ENCODE peak calls at places on chromosomes 2 and 18, in five cellular contexts. C is H9, M is GM23248, X is PC-3, W is keratinocyte. Z is an unnamed sample.

GRCh38 chr18:35407871-35408481 is 30.8 kb upstream of the ZNF396 start:
- DNase-seq in C (no peak), M (peak; percentile 82), X (peak; percentile 64), W (peak; percentile 11), Z (peak; percentile 93)

GRCh38 chr2:551621-552020 is 125.6 kb downstream of the TMEM18 start:
- DNase-seq in C (peak; percentile 50), M (no peak), X (no peak), W (no peak), Z (no peak)

GRCh38 chr18:13337369-13337768 is 118.8 kb downstream of the LDLRAD4 start:
- DNase-seq in C (no peak), M (no peak), X (no peak), W (no peak), Z (no peak)

GRCh38 chr2:140498360-140498759 is 1632.5 kb downstream of the LRP1B start:
- DNase-seq in C (no peak), M (no peak), X (no peak), W (no peak), Z (no peak)

GRCh38 chr2:223759569-223760430 is 77.6 kb downstream of the AP1S3 start:
- DNase-seq in C (no peak), M (peak; percentile 57), X (peak; percentile 90), W (peak; percentile 89), Z (peak; percentile 34)

GRCh38 chr18:22681912-22682311 is 251.2 kb upstream of the RBBP8 start:
- DNase-seq in C (no peak), M (no peak), X (no peak), W (no peak), Z (no peak)

GRCh38 chr2:2663401-2664036 is 332.4 kb upstream of the MYT1L start:
- DNase-seq in C (no peak), M (peak; percentile 24), X (peak; percentile 21), W (no peak), Z (no peak)

GRCh38 chr2:133571249-133571648 is 3.0 kb upstream of the NCKAP5 start:
- DNase-seq in C (peak; percentile 66), M (no peak), X (no peak), W (no peak), Z (no peak)

GRCh38 chr2:10109311-10109710 is 13.2 kb upstream of the RRM2 start:
- DNase-seq in C (no peak), M (no peak), X (no peak), W (no peak), Z (peak; percentile 58)

GRCh38 chr2:216974321-216975302 is 114.7 kb upstream of the TNP1 start:
- DNase-seq in C (no peak), M (no peak), X (no peak), W (no peak), Z (no peak)

GRCh38 chr18:78717051-78717765 is 262.4 kb upstream of the SALL3 start:
- DNase-seq in C (no peak), M (no peak), X (no peak), W (no peak), Z (no peak)

GRCh38 chr2:33497177-33497787 is 20.8 kb downstream of the RASGRP3 start:
- DNase-seq in C (no peak), M (no peak), X (no peak), W (no peak), Z (peak; percentile 27)

GRCh38 chr18:8754995-8755955 is 49.9 kb downstream of the MTCL1 start:
- DNase-seq in C (no peak), M (peak; percentile 67), X (peak; percentile 49), W (no peak), Z (peak; percentile 19)

GRCh38 chr2:769771-770170 is 92.6 kb upstream of the TMEM18 start:
- DNase-seq in C (no peak), M (no peak), X (no peak), W (no peak), Z (no peak)

GRCh38 chr18:54777118-54777791 is 51.0 kb upstream of the RAB27B start:
- DNase-seq in C (no peak), M (no peak), X (peak; percentile 36), W (no peak), Z (no peak)

GRCh38 chr18:44625367-44625766 is 55.3 kb upstream of the SETBP1 start:
- DNase-seq in C (no peak), M (no peak), X (no peak), W (no peak), Z (no peak)

GRCh38 chr2:214587442-214587841 is 176.6 kb downstream of the VWC2L start:
- DNase-seq in C (peak; percentile 52), M (no peak), X (peak; percentile 24), W (no peak), Z (no peak)

GRCh38 chr2:208781166-208781565 is 374.6 kb downstream of the PTH2R start:
- DNase-seq in C (no peak), M (no peak), X (no peak), W (no peak), Z (no peak)

GRCh38 chr2:202154613-202155281 is 81.7 kb downstream of the KIAA2012 start:
- DNase-seq in C (no peak), M (no peak), X (no peak), W (no peak), Z (no peak)

GRCh38 chr2:70922591-70923234 is 13.0 kb upstream of the ATP6V1B1 start:
- DNase-seq in C (peak; percentile 37), M (no peak), X (no peak), W (no peak), Z (no peak)

GRCh38 chr2:206555721-206556120 is 86.6 kb upstream of the FAM237A start:
- DNase-seq in C (no peak), M (peak; percentile 36), X (no peak), W (no peak), Z (peak; percentile 52)

GRCh38 chr2:27407798-27408491 is 1.4 kb downstream of the PPM1G start:
- DNase-seq in C (peak; percentile 60), M (peak; percentile 79), X (peak; percentile 72), W (no peak), Z (peak; percentile 80)

GRCh38 chr2:119674711-119675500 is 4.1 kb upstream of the TMEM177 start:
- DNase-seq in C (no peak), M (peak; percentile 20), X (no peak), W (no peak), Z (no peak)

GRCh38 chr2:158394453-158394852 is 62.1 kb downstream of the CCDC148 start:
- DNase-seq in C (no peak), M (peak; percentile 29), X (no peak), W (no peak), Z (peak; percentile 37)

GRCh38 chr2:8677646-8678592 is 3.9 kb upstream of the ID2 start:
- DNase-seq in C (peak; percentile 75), M (peak; percentile 82), X (peak; percentile 47), W (no peak), Z (peak; percentile 67)

GRCh38 chr2:241986836-241987641 is 117.5 kb downstream of the RTP5 start:
- DNase-seq in C (peak; percentile 34), M (no peak), X (no peak), W (no peak), Z (no peak)

GRCh38 chr18:12236934-12237832 is 17.0 kb upstream of the CIDEA start:
- DNase-seq in C (peak; percentile 86), M (peak; percentile 77), X (peak; percentile 76), W (no peak), Z (peak; percentile 81)

GRCh38 chr2:190999949-191000665 is 13.9 kb downstream of the STAT1 start:
- DNase-seq in C (no peak), M (no peak), X (no peak), W (no peak), Z (no peak)

GRCh38 chr2:200042944-200043343 is 87.6 kb downstream of the MAIP1 start:
- DNase-seq in C (no peak), M (peak; percentile 43), X (peak; percentile 17), W (no peak), Z (peak; percentile 9)

GRCh38 chr2:166256902-166257301 is 118.8 kb downstream of the SCN9A start:
- DNase-seq in C (no peak), M (no peak), X (no peak), W (no peak), Z (no peak)

GRCh38 chr2:120825370-120826259 is 89.9 kb downstream of the GLI2 start:
- DNase-seq in C (no peak), M (peak; percentile 84), X (no peak), W (no peak), Z (peak; percentile 85)

DNA sequence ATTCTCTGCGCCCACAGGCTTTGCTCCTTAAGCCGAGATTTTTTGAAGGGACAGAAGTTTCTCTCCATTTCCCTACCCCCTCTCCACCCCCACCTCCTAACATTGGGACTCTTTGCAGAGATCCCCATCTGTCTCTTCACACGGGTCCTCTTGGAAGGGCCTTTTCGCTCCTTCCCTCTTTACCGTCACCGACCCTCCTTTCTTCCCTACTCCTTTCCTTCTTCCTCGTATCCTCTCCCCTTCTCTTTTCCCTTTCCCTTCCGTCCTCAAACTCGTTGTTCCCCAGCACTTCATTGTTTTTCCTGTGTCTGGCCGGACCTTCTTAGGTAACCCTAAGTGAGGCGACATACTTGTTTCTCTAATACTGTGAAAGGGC is 660 bp downstream of the COPS7B start:
- DNase-seq in C (no peak), M (peak; percentile 14), X (no peak), W (no peak), Z (peak; percentile 7)
- H3K4me1 ChIP-seq in C (no peaks in the 10 kb centered on the region), M (peaks cover 17% of the 10 kb centered on the region), X (peaks cover 26% of the 10 kb centered on the region), W (peaks cover 20% of the 10 kb centered on the region), Z (peaks cover 33% of the 10 kb centered on the region)

DNA sequence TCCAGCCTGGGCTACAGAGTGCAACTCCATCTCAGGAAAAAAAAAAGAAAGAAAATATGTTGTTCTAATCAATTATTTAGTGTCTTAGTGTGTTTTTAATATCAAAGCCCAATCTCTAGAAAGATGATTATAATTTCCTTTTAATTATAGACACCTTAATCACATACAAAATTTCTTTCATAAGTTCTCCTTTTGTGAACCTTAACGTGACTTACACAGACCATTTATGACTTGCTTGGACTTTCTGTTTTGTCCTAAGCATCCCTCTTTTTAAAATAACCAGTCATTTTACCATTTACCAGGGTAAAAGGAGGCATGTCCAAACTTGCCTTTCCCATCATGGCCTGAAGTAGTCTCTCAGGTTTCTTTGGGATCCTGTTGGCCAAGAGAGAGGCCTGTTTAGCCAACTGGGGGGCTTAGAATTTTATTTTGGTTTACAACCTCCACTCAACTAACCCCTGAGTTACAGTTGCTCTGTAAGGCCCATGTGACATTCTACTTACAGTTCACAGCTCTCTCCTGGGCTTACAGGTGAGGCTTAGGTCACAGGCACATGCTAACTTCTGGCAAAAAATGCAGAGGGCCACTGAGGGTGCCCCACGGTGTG is 23.9 kb upstream of the GPR155 start:
- DNase-seq in C (no peak), M (no peak), X (peak; percentile 44), W (no peak), Z (no peak)
- H3K9me3 ChIP-seq in C (peaks cover 29% of the 10 kb centered on the region), M (peaks cover 3% of the 10 kb centered on the region), X (peaks cover 22% of the 10 kb centered on the region), W (peaks cover 2% of the 10 kb centered on the region), Z (peaks cover 38% of the 10 kb centered on the region)

GRCh38 chr2:236684534-236685256 is 115.1 kb downstream of the ACKR3 start:
- DNase-seq in C (peak; percentile 67), M (no peak), X (no peak), W (no peak), Z (no peak)
- H3K9ac ChIP-seq in C (no peak overlapping the region), M (no peak overlapping the region), X (no peak overlapping the region), W (no peak overlapping the region), Z (no peak overlapping the region)

DNA sequence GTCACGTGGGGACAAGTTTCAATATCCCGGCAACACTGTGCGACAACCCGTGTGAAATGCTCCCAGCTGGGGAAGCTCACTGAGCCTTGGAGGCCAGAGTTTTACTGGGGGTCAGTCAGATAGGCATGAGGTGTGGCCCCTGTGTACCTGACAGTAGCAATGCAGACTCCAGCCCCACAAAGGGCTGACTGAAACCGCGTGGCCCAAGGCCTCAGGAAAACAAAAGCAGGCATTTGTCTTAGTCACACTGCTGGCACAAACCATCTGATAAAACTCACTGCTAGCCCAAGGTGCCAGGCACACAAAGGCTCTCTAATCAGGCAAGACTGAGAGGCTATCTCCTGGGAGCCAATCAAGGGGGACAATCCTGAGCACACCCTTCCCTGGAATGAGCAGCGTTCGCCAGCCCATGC is 786.6 kb upstream of the RAB6C start:
- DNase-seq in C (no peak), M (no peak), X (no peak), W (peak; percentile 23), Z (no peak)
- H3K4me1 ChIP-seq in C (peaks cover 3% of the 10 kb centered on the region), M (no peaks in the 10 kb centered on the region), X (no peaks in the 10 kb centered on the region), W (peaks cover 27% of the 10 kb centered on the region), Z (no peaks in the 10 kb centered on the region)

Z was measured in adipocyte.